ENCODE peak calls at places on chromosome 1, in seven cellular contexts. H, C, W, N, S, B and D are unnamed samples.

GRCh38 chr1:2533356-2533755 is 3.3 kb upstream of the HES5 start:
- DNase-seq in B (no peak), C (no peak), S (no peak), H (no peak), W (no peak), N (no peak), D (no peak)

GRCh38 chr1:224498574-224499170 is 64.1 kb upstream of the WDR26 start:
- DNase-seq in N (no peak), H (no peak), W (no peak), C (peak; percentile 44), B (peak; percentile 75), S (no peak), D (peak; percentile 59)

GRCh38 chr1:204178487-204179281 is 12.5 kb upstream of the REN start:
- DNase-seq in H (no peak), N (no peak), B (no peak), W (no peak), C (no peak), S (no peak), D (no peak)

GRCh38 chr1:30715216-30715615 is 8.2 kb downstream of the MATN1 start:
- DNase-seq in H (no peak), C (no peak), B (no peak), S (no peak), W (no peak), N (no peak), D (peak; percentile 29)

GRCh38 chr1:62045579-62045978 is 149.1 kb upstream of the L1TD1 start:
- DNase-seq in C (no peak), N (no peak), S (peak; percentile 57), B (no peak), W (no peak), H (no peak), D (no peak)

GRCh38 chr1:30823969-30824735 is 66.6 kb upstream of the LAPTM5 start:
- DNase-seq in H (peak; percentile 86), B (peak; percentile 85), C (peak; percentile 93), W (peak; percentile 100), S (peak; percentile 85), N (peak; percentile 95), D (peak; percentile 95)

GRCh38 chr1:160567858-160568682 is 11.2 kb downstream of the CD84 start:
- DNase-seq in S (no peak), B (no peak), C (no peak), H (no peak), N (no peak), W (no peak), D (no peak)

GRCh38 chr1:1132928-1133750 is 17.2 kb upstream of the C1orf159 start:
- DNase-seq in W (peak; percentile 37), H (no peak), S (no peak), C (no peak), B (no peak), N (no peak), D (peak; percentile 76)

GRCh38 chr1:54403808-54404261 is 2.4 kb downstream of the SSBP3 start:
- DNase-seq in S (no peak), W (peak; percentile 39), N (no peak), C (no peak), B (no peak), H (no peak), D (no peak)

GRCh38 chr1:210298936-210299335 is 29.8 kb upstream of the HHAT start:
- DNase-seq in H (no peak), S (no peak), W (peak; percentile 43), N (no peak), B (no peak), C (no peak), D (no peak)

GRCh38 chr1:26677306-26678115 is 18.3 kb upstream of the ARID1A start:
- DNase-seq in H (peak; percentile 20), N (peak; percentile 78), S (peak; percentile 81), B (no peak), W (peak; percentile 75), C (peak; percentile 55), D (peak; percentile 84)

GRCh38 chr1:52917156-52917555 is 4.4 kb downstream of the ECHDC2 start:
- DNase-seq in B (no peak), S (no peak), N (no peak), C (no peak), H (no peak), W (no peak), D (no peak)

GRCh38 chr1:205961405-205961804 is 18.1 kb upstream of the SLC26A9 start:
- DNase-seq in N (no peak), W (peak; percentile 9), H (no peak), B (no peak), C (no peak), S (no peak), D (peak; percentile 49)

GRCh38 chr1:171460018-171460585 is 25.2 kb upstream of the PRRC2C start:
- DNase-seq in H (no peak), W (no peak), B (no peak), C (no peak), N (no peak), S (no peak), D (no peak)

GRCh38 chr1:212685429-212685828 is 14.2 kb downstream of the BATF3 start:
- DNase-seq in N (no peak), C (no peak), W (no peak), S (no peak), B (no peak), H (no peak), D (no peak)

GRCh38 chr1:226949401-226949800 is 9.3 kb downstream of the COQ8A start:
- DNase-seq in S (no peak), C (no peak), N (peak; percentile 12), H (no peak), W (no peak), B (no peak), D (no peak)

GRCh38 chr1:33050221-33051076 is 13.8 kb upstream of the AK2 start:
- DNase-seq in C (no peak), N (no peak), H (no peak), W (peak; percentile 93), B (no peak), S (no peak), D (no peak)

GRCh38 chr1:2632561-2633361 is at the start of gene MMEL1:
- DNase-seq in N (no peak), B (no peak), S (no peak), H (no peak), C (no peak), W (no peak), D (no peak)

GRCh38 chr1:11952455-11953109 is 18.1 kb downstream of the PLOD1 start:
- DNase-seq in H (no peak), S (no peak), W (peak; percentile 11), B (no peak), N (no peak), C (no peak), D (no peak)

DNA sequence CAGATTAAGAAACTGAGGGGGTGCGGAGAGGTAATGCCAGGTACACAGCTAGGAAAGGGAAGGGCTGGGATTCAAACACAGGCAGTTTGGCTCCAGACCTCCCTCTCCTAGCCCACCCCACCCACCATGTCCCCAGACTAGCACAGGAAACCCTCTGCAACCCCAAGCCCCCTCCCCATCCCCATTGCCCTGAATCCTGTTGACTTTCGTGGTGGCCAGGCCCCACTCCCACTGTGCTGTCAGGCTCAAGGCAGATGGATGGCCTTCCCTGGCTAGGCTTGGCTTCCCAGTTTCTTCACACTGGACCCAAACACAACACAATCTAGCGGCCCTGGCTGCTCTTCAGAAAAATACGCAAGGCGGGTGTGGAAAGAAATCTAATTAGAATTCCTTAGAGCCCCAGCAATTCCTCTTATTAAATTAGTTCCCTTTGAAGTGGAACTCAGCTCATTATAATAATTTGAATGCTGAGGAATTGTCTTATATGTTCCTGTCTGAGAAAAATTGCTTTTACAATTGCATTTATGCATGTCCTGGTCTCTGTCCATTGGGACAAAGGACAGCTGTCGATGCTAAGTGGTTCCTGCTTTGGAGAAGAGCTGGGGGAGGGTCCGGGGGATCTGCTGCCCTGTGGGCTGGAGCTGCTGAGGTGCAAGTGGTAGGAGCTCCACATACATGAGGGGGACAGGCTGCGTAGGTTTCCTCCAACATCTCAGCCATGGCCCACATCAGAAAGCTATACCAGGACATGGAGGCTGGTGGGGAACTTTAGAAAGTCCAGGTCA is 97.3 kb downstream of the SYF2 start:
- DNase-seq in B (no peak), H (no peak), W (no peak), S (no peak), N (no peak), C (no peak), D (no peak)
- TF ChIP-seq CTCF in B (no peak), H (no peak), W (no peak), S (no peak), N (no peak), C (no peak), D (no peak)

GRCh38 chr1:228457017-228457395 is 30.2 kb upstream of the RNF187 start:
- DNase-seq in S (no peak), H (no peak), W (no peak), N (no peak), B (no peak), C (no peak), D (no peak)

GRCh38 chr1:228454238-228454637 is 32.9 kb upstream of the RNF187 start:
- DNase-seq in N (no peak), S (no peak), W (no peak), C (no peak), H (no peak), B (no peak), D (no peak)

GRCh38 chr1:228457396-228458176 is 29.6 kb upstream of the RNF187 start:
- DNase-seq in W (peak; percentile 100), C (peak; percentile 78), S (peak; percentile 71), H (peak; percentile 77), N (peak; percentile 87), B (peak; percentile 80), D (peak; percentile 92)

GRCh38 chr1:228456252-228457016 is 30.7 kb upstream of the RNF187 start:
- DNase-seq in H (no peak), W (no peak), S (no peak), N (no peak), B (no peak), C (no peak), D (no peak)

GRCh38 chr1:228455715-228456114 is 31.5 kb upstream of the RNF187 start:
- DNase-seq in B (no peak), N (no peak), S (no peak), W (peak; percentile 50), H (no peak), C (no peak), D (no peak)
- TF ChIP-seq CTCF in B (no peak), N (no peak), S (no peak), W (peak; percentile 54), H (peak; percentile 23), C (no peak), D (no peak)

GRCh38 chr1:112855152-112855836 is 100.7 kb downstream of the SLC16A1 start:
- DNase-seq in B (no peak), W (no peak), S (no peak), N (no peak), C (no peak), H (no peak), D (no peak)
- TF ChIP-seq CTCF in B (no peak), W (no peak), S (no peak), N (no peak), C (no peak), H (no peak), D (no peak)

DNA sequence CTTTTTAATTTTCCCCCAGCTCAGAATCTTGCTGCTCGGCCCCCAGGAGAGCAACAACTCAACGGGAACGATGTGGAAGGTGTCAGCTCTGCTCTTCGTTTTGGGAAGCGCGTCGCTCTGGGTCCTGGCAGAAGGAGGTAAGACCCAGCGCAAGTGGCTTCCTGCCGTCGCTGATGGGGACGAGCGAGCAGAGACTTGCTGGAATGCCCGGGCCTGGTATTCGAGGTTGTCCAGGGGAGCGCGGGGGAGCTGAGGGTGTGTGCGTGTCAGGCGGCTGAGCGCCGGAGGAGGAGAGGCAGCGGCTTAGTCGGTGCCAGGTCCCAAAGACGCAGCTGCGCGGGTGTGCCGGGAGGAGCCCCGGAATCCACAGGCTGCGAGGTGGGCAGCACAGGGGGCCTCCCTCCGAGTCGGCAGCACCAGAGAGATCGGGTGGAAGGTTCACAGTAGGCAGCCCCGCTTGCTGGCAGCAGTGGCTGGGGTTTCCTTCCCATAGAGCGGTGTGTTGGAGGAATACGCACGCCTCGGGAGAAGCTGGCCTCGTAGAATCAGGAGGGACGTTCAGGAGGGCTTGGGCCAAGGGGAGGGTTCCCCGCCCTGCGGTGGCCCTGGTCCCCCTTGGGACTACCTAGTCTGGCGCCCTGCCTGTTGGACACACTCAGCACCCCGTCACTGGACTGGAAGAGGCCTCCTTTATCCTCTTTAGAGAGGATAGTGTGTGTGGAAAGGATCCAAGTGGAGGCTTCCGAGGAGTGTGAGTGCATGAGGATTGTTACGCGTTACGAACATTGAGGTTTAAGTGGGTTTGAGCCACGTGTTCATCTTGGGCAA is 546 bp downstream of the PDPN start:
- DNase-seq in N (no peak), S (peak; percentile 29), H (peak; percentile 26), W (peak; percentile 38), C (peak; percentile 40), B (no peak), D (no peak)
- TF ChIP-seq CTCF in N (no peak), S (no peak), H (no peak), W (no peak), C (no peak), B (no peak), D (no peak)